ENCODE peak calls at places on chromosomes 1 and 21, in four cellular contexts. One of them, this sample, is unnamed.

GRCh38 chr1:82323144-82323543 is 522.4 kb downstream of the ADGRL2 start:
- DNase-seq in K562: no peak
- DNase-seq in HepG2: no peak
- DNase-seq in GM12878: no peak
- DNase-seq in this sample: no peak

GRCh38 chr1:30446100-30446499 is 277.3 kb downstream of the MATN1 start:
- DNase-seq in K562: no peak
- DNase-seq in HepG2: no peak
- DNase-seq in GM12878: no peak
- DNase-seq in this sample: peak; percentile 23

GRCh38 chr1:115476616-115477015 is 138.6 kb upstream of the NGF start:
- DNase-seq in K562: peak; percentile 15
- DNase-seq in HepG2: peak; percentile 9
- DNase-seq in GM12878: no peak
- DNase-seq in this sample: no peak

GRCh38 chr1:100622966-100623762 is 85.2 kb downstream of the GPR88 start:
- DNase-seq in K562: no peak
- DNase-seq in HepG2: no peak
- DNase-seq in GM12878: no peak
- DNase-seq in this sample: no peak

GRCh38 chr1:89719502-89720306 is 86.8 kb downstream of the LRRC8C start:
- DNase-seq in K562: no peak
- DNase-seq in HepG2: no peak
- DNase-seq in GM12878: peak; percentile 80
- DNase-seq in this sample: no peak

GRCh38 chr1:227869851-227870305 is 54.4 kb downstream of the PRSS38 start:
- DNase-seq in K562: no peak
- DNase-seq in HepG2: no peak
- DNase-seq in GM12878: no peak
- DNase-seq in this sample: no peak

GRCh38 chr1:110749960-110750359 is 75.2 kb upstream of the KCNA3 start:
- DNase-seq in K562: no peak
- DNase-seq in HepG2: no peak
- DNase-seq in GM12878: no peak
- DNase-seq in this sample: no peak

GRCh38 chr1:192869308-192869940 is 60.6 kb downstream of the RGS2 start:
- DNase-seq in K562: no peak
- DNase-seq in HepG2: no peak
- DNase-seq in GM12878: no peak
- DNase-seq in this sample: no peak

GRCh38 chr1:205450448-205450847 is 5.4 kb downstream of the BLACAT1 start:
- DNase-seq in K562: no peak
- DNase-seq in HepG2: peak; percentile 68
- DNase-seq in GM12878: no peak
- DNase-seq in this sample: no peak

GRCh38 chr1:222994506-222995229 is 148.4 kb downstream of the TLR5 start:
- DNase-seq in K562: no peak
- DNase-seq in HepG2: no peak
- DNase-seq in GM12878: no peak
- DNase-seq in this sample: no peak

GRCh38 chr1:44635439-44635838 is 38.8 kb downstream of the TMEM53 start:
- DNase-seq in K562: no peak
- DNase-seq in HepG2: no peak
- DNase-seq in GM12878: no peak
- DNase-seq in this sample: no peak

GRCh38 chr21:17889171-17889570 is 70.0 kb upstream of the C21orf91 start:
- DNase-seq in K562: no peak
- DNase-seq in HepG2: no peak
- DNase-seq in GM12878: no peak
- DNase-seq in this sample: no peak

GRCh38 chr1:207032528-207033017 is at the start of gene C1orf116:
- DNase-seq in K562: peak; percentile 96
- DNase-seq in HepG2: peak; percentile 60
- DNase-seq in GM12878: no peak
- DNase-seq in this sample: peak; percentile 81

GRCh38 chr1:3473381-3473844 is 18.9 kb downstream of the ARHGEF16 start:
- DNase-seq in K562: no peak
- DNase-seq in HepG2: no peak
- DNase-seq in GM12878: no peak
- DNase-seq in this sample: no peak
- TF ChIP-seq CREB1 in K562: no peak
- TF ChIP-seq CREB1 in HepG2: no peak
- TF ChIP-seq CREB1 in GM12878: no peak
- TF ChIP-seq CREB1 in this sample: no peak

GRCh38 chr1:19657511-19657910 is 7.2 kb upstream of the HTR6 start:
- DNase-seq in K562: no peak
- DNase-seq in HepG2: no peak
- DNase-seq in GM12878: no peak
- DNase-seq in this sample: no peak
- TF ChIP-seq CEBPB in K562: no peak
- TF ChIP-seq CEBPB in HepG2: no peak
- TF ChIP-seq CEBPB in GM12878: no peak
- TF ChIP-seq CEBPB in this sample: no peak

DNA sequence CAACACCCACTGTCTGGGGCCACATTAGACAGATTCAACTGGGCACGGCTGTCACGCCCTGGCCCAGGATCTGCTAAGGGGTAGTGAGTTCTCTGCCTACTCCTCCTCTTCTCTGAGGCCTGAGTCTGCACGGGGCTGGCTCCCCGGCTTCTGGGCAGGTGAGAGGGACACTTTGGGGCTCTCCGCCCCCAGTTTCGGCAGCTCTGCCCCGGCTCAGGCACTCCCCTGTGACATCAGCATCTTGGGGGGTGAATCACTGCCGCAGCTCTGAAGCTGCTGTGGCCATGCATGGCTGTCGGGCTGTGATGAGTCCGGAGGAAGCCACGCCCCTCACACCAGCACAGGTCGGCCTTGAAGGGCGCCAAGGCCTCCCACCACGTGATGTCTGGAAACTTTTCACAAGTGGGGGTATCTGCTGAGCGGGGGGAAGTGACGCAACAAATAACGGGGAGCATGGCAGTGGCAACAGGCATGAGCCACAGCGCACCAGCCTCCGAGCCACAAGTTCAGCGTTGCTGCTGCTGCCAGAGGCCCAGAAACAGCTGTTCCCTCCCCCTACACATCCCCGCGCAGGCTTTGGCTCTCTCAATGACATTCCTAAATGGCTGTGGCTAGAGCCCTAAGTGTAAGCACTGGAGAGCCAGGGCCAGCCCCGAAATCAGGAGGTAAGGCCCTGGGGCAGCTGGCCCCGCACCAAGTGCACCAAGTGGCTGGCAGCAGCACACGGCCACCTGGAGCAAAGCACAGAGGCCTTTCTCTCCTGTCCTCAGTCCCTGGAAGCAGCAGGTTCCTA is 26.3 kb downstream of the ZBTB17 start:
- DNase-seq in K562: peak; percentile 91
- DNase-seq in HepG2: peak; percentile 37
- DNase-seq in GM12878: peak; percentile 71
- DNase-seq in this sample: no peak
- TF ChIP-seq CREB1 in K562: peak; percentile 81
- TF ChIP-seq CREB1 in HepG2: no peak
- TF ChIP-seq CREB1 in GM12878: peak; percentile 83
- TF ChIP-seq CREB1 in this sample: no peak

GRCh38 chr1:180096584-180097318 is 57.9 kb upstream of the QSOX1 start:
- DNase-seq in K562: no peak
- DNase-seq in HepG2: no peak
- DNase-seq in GM12878: no peak
- DNase-seq in this sample: no peak

GRCh38 chr1:180101411-180101810 is 53.3 kb upstream of the QSOX1 start:
- DNase-seq in K562: no peak
- DNase-seq in HepG2: no peak
- DNase-seq in GM12878: no peak
- DNase-seq in this sample: no peak

GRCh38 chr1:180094705-180095280 is 59.9 kb upstream of the QSOX1 start:
- DNase-seq in K562: no peak
- DNase-seq in HepG2: no peak
- DNase-seq in GM12878: no peak
- DNase-seq in this sample: no peak

GRCh38 chr1:180097319-180097605 is 57.4 kb upstream of the QSOX1 start:
- DNase-seq in K562: no peak
- DNase-seq in HepG2: no peak
- DNase-seq in GM12878: no peak
- DNase-seq in this sample: no peak

GRCh38 chr1:180098242-180098995 is 56.2 kb upstream of the QSOX1 start:
- DNase-seq in K562: no peak
- DNase-seq in HepG2: no peak
- DNase-seq in GM12878: no peak
- DNase-seq in this sample: no peak
- TF ChIP-seq CEBPB in K562: peak; percentile 27
- TF ChIP-seq CEBPB in HepG2: peak; percentile 21
- TF ChIP-seq CEBPB in GM12878: no peak
- TF ChIP-seq CEBPB in this sample: no peak

GRCh38 chr1:19877821-19878636 is 4.2 kb upstream of the OTUD3 start:
- DNase-seq in K562: peak; percentile 68
- DNase-seq in HepG2: no peak
- DNase-seq in GM12878: no peak
- DNase-seq in this sample: no peak
- TF ChIP-seq CREB1 in K562: no peak
- TF ChIP-seq CREB1 in HepG2: no peak
- TF ChIP-seq CREB1 in GM12878: no peak
- TF ChIP-seq CREB1 in this sample: no peak

DNA sequence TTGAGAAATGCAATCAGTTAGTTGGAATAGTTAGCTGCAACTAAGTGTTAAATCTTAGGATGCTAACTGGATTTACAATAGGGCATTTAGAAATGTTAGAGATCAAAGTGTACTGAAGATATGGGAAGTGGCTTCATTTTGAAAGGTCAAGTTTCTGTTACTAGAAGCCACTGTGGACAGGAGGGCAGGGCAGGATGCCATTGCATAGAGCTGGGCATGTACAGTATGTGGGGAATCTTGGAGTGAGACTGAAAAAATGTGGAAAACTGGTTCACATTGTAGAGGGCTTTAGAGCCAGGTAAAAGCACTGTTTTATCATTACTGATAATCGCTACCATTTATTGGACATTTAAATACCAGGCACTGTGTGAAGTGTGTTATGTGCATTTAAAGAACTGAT is 31.0 kb downstream of the ARID1A start:
- DNase-seq in K562: no peak
- DNase-seq in HepG2: peak; percentile 20
- DNase-seq in GM12878: no peak
- DNase-seq in this sample: no peak
- TF ChIP-seq CEBPB in K562: no peak
- TF ChIP-seq CEBPB in HepG2: no peak
- TF ChIP-seq CEBPB in GM12878: no peak
- TF ChIP-seq CEBPB in this sample: no peak

DNA sequence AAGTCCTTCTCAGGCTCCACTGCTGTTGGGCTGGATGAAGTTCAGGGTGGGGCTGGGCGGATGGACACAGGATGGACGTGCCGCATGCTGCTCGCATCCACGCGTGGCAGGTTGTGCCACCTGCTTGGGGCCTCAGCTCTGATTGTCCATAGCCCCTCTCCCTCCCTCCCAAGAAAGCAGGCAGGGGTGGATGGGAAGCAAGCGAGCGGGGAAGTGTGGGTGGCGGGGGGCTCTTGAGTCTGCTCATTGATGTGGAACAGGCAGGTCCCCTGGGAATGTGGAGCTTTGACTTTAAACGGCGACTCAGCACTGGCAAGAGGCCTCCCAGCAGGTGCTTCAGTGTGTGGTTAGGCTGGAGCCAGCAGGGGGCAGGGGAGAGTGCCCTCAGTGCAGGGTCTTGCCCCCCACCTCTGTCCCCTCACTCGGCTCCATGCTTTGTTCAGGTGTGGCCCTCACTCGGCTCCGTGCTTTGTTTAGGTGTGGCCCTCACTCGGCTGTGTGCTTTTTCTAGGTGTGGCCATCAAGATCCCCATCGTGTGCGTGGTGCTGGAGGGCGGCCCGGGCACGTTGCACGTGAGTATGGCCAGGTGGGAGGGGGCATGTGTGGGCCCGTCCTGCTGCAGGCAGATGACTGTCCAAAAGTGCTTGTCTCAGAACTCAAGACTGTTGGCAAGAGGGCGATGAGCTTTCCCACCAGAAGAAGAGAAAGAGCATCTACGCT is 23.9 kb downstream of the TRPM2 start:
- DNase-seq in K562: no peak
- DNase-seq in HepG2: no peak
- DNase-seq in GM12878: no peak
- DNase-seq in this sample: no peak
- TF ChIP-seq CREB1 in K562: no peak
- TF ChIP-seq CREB1 in HepG2: no peak
- TF ChIP-seq CREB1 in GM12878: no peak
- TF ChIP-seq CREB1 in this sample: no peak

GRCh38 chr1:241591736-241592135 is 48.4 kb downstream of the CHML start:
- DNase-seq in K562: no peak
- DNase-seq in HepG2: no peak
- DNase-seq in GM12878: no peak
- DNase-seq in this sample: no peak

GRCh38 chr1:241592273-241592958 is 47.8 kb downstream of the CHML start:
- DNase-seq in K562: no peak
- DNase-seq in HepG2: no peak
- DNase-seq in GM12878: peak; percentile 13
- DNase-seq in this sample: no peak

GRCh38 chr1:241590734-241591133 is 49.4 kb downstream of the CHML start:
- DNase-seq in K562: no peak
- DNase-seq in HepG2: no peak
- DNase-seq in GM12878: no peak
- DNase-seq in this sample: no peak

GRCh38 chr1:241589524-241589923 is 50.6 kb downstream of the CHML start:
- DNase-seq in K562: no peak
- DNase-seq in HepG2: no peak
- DNase-seq in GM12878: no peak
- DNase-seq in this sample: no peak

GRCh38 chr1:241591317-241591716 is 48.9 kb downstream of the CHML start:
- DNase-seq in K562: no peak
- DNase-seq in HepG2: no peak
- DNase-seq in GM12878: no peak
- DNase-seq in this sample: no peak
- TF ChIP-seq CEBPB in K562: no peak
- TF ChIP-seq CEBPB in HepG2: no peak
- TF ChIP-seq CEBPB in GM12878: no peak
- TF ChIP-seq CEBPB in this sample: no peak

DNA sequence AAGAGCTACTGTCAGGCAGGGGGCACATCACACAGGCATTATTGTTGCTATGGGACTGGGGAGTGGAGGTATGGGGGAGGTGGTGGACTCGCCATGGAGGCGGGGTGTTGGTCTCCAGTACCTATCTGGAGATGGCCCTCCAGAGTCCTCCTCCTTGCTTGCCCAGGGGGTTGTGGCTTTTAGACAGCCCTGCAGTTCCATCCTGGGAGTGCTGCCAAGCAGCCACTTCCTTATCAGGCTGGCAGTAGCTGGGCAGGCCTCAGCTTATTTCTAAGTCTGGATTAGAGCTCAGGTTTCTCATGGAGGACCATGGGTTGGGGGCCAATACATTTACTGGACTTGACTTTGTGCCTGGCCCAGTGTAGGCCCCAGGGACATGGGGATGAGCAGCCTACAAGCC is 210.6 kb upstream of the EDN2 start:
- DNase-seq in K562: no peak
- DNase-seq in HepG2: no peak
- DNase-seq in GM12878: no peak
- DNase-seq in this sample: no peak
- TF ChIP-seq CREB1 in K562: no peak
- TF ChIP-seq CREB1 in HepG2: no peak
- TF ChIP-seq CREB1 in GM12878: no peak
- TF ChIP-seq CREB1 in this sample: no peak